ENCODE peak calls at places on chromosomes 3 and 15, in eight cellular contexts. V, E, I, R, N, F, Z and B are unnamed samples.

GRCh38 chr3:130935761-130936160 is 41.9 kb downstream of the ATP2C1 start:
- DNase-seq in N (no peak), F (no peak), I (no peak), V (no peak), R (no peak), Z (no peak), E (no peak), B (no peak)

GRCh38 chr3:6994081-6994668 is 133.3 kb downstream of the GRM7 start:
- DNase-seq in Z (no peak), N (peak; percentile 15), R (peak; percentile 16), I (peak; percentile 1), E (no peak), F (peak; percentile 57), V (no peak), B (peak; percentile 1)

GRCh38 chr3:18444597-18445420 is 19.7 kb upstream of the SATB1 start:
- DNase-seq in E (no peak), Z (no peak), I (no peak), N (peak; percentile 30), V (peak; percentile 3), F (peak; percentile 35), R (peak; percentile 77), B (no peak)

GRCh38 chr3:158845748-158846350 is 44.0 kb downstream of the MFSD1 start:
- DNase-seq in Z (no peak), E (peak; percentile 15), R (peak; percentile 71), N (peak; percentile 70), F (peak; percentile 30), I (peak; percentile 27), V (peak; percentile 41), B (no peak)

GRCh38 chr3:185216587-185216918 is 37.3 kb downstream of the EHHADH start:
- DNase-seq in N (no peak), V (peak; percentile 59), Z (no peak), R (peak; percentile 52), F (peak; percentile 51), I (no peak), E (no peak), B (no peak)

GRCh38 chr15:61668444-61668843 is 391.8 kb downstream of the VPS13C start:
- DNase-seq in Z (no peak), F (no peak), N (no peak), V (no peak), E (no peak), I (no peak), R (no peak), B (no peak)

GRCh38 chr3:45861043-45861846 is 19.3 kb upstream of the LZTFL1 start:
- DNase-seq in F (no peak), Z (peak; percentile 65), N (no peak), V (peak; percentile 2), I (no peak), R (no peak), E (no peak), B (no peak)

GRCh38 chr3:64188810-64189560 is 36.3 kb downstream of the PRICKLE2 start:
- DNase-seq in N (no peak), Z (no peak), R (no peak), F (peak; percentile 98), I (no peak), E (no peak), V (no peak), B (no peak)

GRCh38 chr3:71185733-71186455 is 397.6 kb downstream of the FOXP1 start:
- DNase-seq in V (no peak), I (no peak), R (no peak), N (peak; percentile 24), Z (no peak), E (no peak), F (peak; percentile 71), B (no peak)

GRCh38 chr3:106758459-106758858 is 618.8 kb upstream of the CCDC54 start:
- DNase-seq in E (no peak), N (no peak), I (no peak), R (no peak), F (no peak), V (no peak), Z (no peak), B (no peak)

GRCh38 chr3:184332370-184333090 is 4.9 kb upstream of the FAM131A start:
- DNase-seq in I (no peak), N (no peak), R (no peak), Z (no peak), V (no peak), F (peak; percentile 96), E (no peak), B (no peak)

GRCh38 chr3:41419809-41420208 is 220.5 kb downstream of the CTNNB1 start:
- DNase-seq in F (no peak), I (no peak), N (no peak), E (no peak), Z (no peak), V (no peak), R (no peak), B (no peak)

GRCh38 chr15:98905981-98906711 is 101.4 kb downstream of the PGPEP1L start:
- DNase-seq in Z (no peak), V (no peak), R (no peak), N (no peak), E (no peak), F (peak; percentile 31), I (no peak), B (no peak)

GRCh38 chr3:151838574-151839312 is 24.8 kb downstream of the AADAC start:
- DNase-seq in R (peak; percentile 91), F (peak; percentile 74), I (peak; percentile 75), Z (peak; percentile 2), V (peak; percentile 77), N (peak; percentile 48), E (no peak), B (peak; percentile 94)

GRCh38 chr3:59873576-59874230 is 823.9 kb upstream of the CFAP20DC start:
- DNase-seq in V (no peak), E (no peak), N (no peak), Z (peak; percentile 12), F (no peak), I (no peak), R (no peak), B (no peak)

GRCh38 chr15:66842710-66843441 is 140.8 kb downstream of the SMAD6 start:
- DNase-seq in N (peak; percentile 78), V (peak; percentile 37), E (no peak), I (no peak), Z (no peak), R (peak; percentile 47), F (peak; percentile 58), B (no peak)

GRCh38 chr3:77179762-77180161 is 139.9 kb downstream of the ROBO2 start:
- DNase-seq in R (peak; percentile 9), Z (no peak), F (no peak), V (peak; percentile 14), N (peak; percentile 41), I (no peak), E (no peak), B (no peak)

GRCh38 chr15:60005352-60006202 is 1.5 kb downstream of the FOXB1 start:
- DNase-seq in V (no peak), R (peak; percentile 41), N (no peak), Z (no peak), F (no peak), I (no peak), E (no peak), B (no peak)

GRCh38 chr15:60003243-60004018 is 680 bp upstream of the FOXB1 start:
- DNase-seq in R (no peak), F (no peak), Z (no peak), E (no peak), I (no peak), V (no peak), N (no peak), B (no peak)

GRCh38 chr15:60006203-60006782 is 2.2 kb downstream of the FOXB1 start:
- DNase-seq in V (no peak), Z (no peak), N (peak; percentile 26), R (peak; percentile 94), E (no peak), I (no peak), F (peak; percentile 22), B (no peak)

GRCh38 chr15:60004019-60004845 is at the start of gene FOXB1:
- DNase-seq in E (no peak), F (no peak), I (no peak), N (no peak), V (no peak), Z (no peak), R (peak; percentile 95), B (no peak)

GRCh38 chr15:60004846-60005351 is 788 bp downstream of the FOXB1 start:
- DNase-seq in F (peak; percentile 13), E (no peak), I (no peak), V (no peak), N (no peak), R (peak; percentile 76), Z (no peak), B (no peak)
- TF ChIP-seq EZH2 in F (no peak), E (peak; percentile 74), I (no peak), V (no peak), N (no peak), R (no peak), Z (no peak), B (peak; percentile 51)

GRCh38 chr3:187729598-187729997 is 15.7 kb downstream of the BCL6 start:
- DNase-seq in Z (no peak), N (no peak), E (no peak), F (no peak), V (no peak), R (no peak), I (no peak), B (no peak)

GRCh38 chr3:187726564-187726963 is 18.7 kb downstream of the BCL6 start:
- DNase-seq in F (no peak), V (no peak), Z (no peak), E (no peak), I (no peak), R (no peak), N (no peak), B (no peak)

GRCh38 chr3:187725653-187726370 is 19.5 kb downstream of the BCL6 start:
- DNase-seq in R (no peak), V (no peak), F (no peak), N (no peak), Z (no peak), I (no peak), E (no peak), B (no peak)

GRCh38 chr3:187728930-187729583 is 16.2 kb downstream of the BCL6 start:
- DNase-seq in I (no peak), E (no peak), V (no peak), Z (no peak), F (no peak), N (no peak), R (no peak), B (no peak)

GRCh38 chr3:187728248-187728647 is 17.0 kb downstream of the BCL6 start:
- DNase-seq in I (no peak), Z (no peak), E (no peak), V (no peak), F (no peak), N (no peak), R (no peak), B (no peak)
- TF ChIP-seq POLR2AphosphoS5 in I (no peak), Z (no peak), E (no peak), V (no peak), F (no peak), N (no peak), R (no peak), B (no peak)

GRCh38 chr15:96948981-96949380 is 618.5 kb downstream of the NR2F2 start:
- DNase-seq in V (no peak), F (no peak), Z (no peak), E (no peak), N (no peak), I (no peak), R (no peak), B (no peak)

GRCh38 chr15:96947296-96947695 is 616.8 kb downstream of the NR2F2 start:
- DNase-seq in I (no peak), F (no peak), Z (no peak), V (no peak), N (no peak), E (no peak), R (peak; percentile 37), B (no peak)

GRCh38 chr15:96947830-96948229 is 617.3 kb downstream of the NR2F2 start:
- DNase-seq in N (no peak), I (no peak), Z (no peak), V (no peak), E (no peak), R (peak; percentile 80), F (peak; percentile 22), B (no peak)
- TF ChIP-seq EZH2 in N (no peak), I (no peak), Z (no peak), V (no peak), E (no peak), R (no peak), F (no peak), B (peak; percentile 77)

GRCh38 chr3:174153875-174154274 is 705.3 kb upstream of the NAALADL2 start:
- DNase-seq in F (peak; percentile 36), N (no peak), Z (no peak), I (no peak), E (no peak), R (no peak), V (no peak), B (no peak)
- TF ChIP-seq POLR2AphosphoS5 in F (no peak), N (no peak), Z (no peak), I (no peak), E (no peak), R (no peak), V (no peak), B (peak; percentile 19)